ENCODE peak calls at places on chromosomes 13 and 19, in eight cellular contexts. K is neural crest cell, O is kidney epithelial cell, M is H9, E is cardiac muscle cell, P is omental fat pad, I is mammary epithelial cell, D is thoracic aorta. N is an unnamed sample.
A peak's percentile ranks its signal among the peaks of the same experiment; 100 is the strongest.

GRCh38 chr19:34432797-34433196 is 4.6 kb downstream of the UBA2 start:
- DNase-seq in K (no peak), O (no peak), M (no peak), E (peak; percentile 3), P (no peak), I (no peak), D (no peak), N (no peak)

GRCh38 chr19:23784274-23784673 is 25.6 kb upstream of the ZNF681 start:
- DNase-seq in K (no peak), O (no peak), M (no peak), E (no peak), P (no peak), I (no peak), D (no peak), N (no peak)

GRCh38 chr19:19110410-19111137 is 27.7 kb downstream of the TMEM161A start:
- DNase-seq in K (peak; percentile 52), O (no peak), M (peak; percentile 69), E (peak; percentile 30), P (no peak), I (no peak), D (no peak), N (no peak)

GRCh38 chr19:9936151-9937000 is at the start of gene OLFM2:
- DNase-seq in K (no peak), O (no peak), M (peak; percentile 89), E (no peak), P (no peak), I (no peak), D (no peak), N (no peak)

GRCh38 chr13:66365101-66365500 is 865.0 kb downstream of the PCDH9 start:
- DNase-seq in K (no peak), O (no peak), M (no peak), E (no peak), P (no peak), I (no peak), D (no peak), N (no peak)

GRCh38 chr13:89880201-89880600 is 1467.3 kb upstream of the MIR17HG start:
- DNase-seq in K (no peak), O (no peak), M (no peak), E (no peak), P (no peak), I (no peak), D (no peak), N (no peak)

GRCh38 chr13:73754727-73755292 is 379.4 kb downstream of the KLF12 start:
- DNase-seq in K (peak; percentile 50), O (no peak), M (no peak), E (peak; percentile 77), P (no peak), I (peak; percentile 50), D (no peak), N (no peak)

GRCh38 chr13:105773887-105774538 is 761.4 kb downstream of the EFNB2 start:
- DNase-seq in K (no peak), O (peak; percentile 89), M (no peak), E (peak; percentile 41), P (no peak), I (no peak), D (no peak), N (no peak)

GRCh38 chr13:99260216-99260615 is 2.0 kb upstream of the GPR18 start:
- DNase-seq in K (no peak), O (no peak), M (no peak), E (no peak), P (no peak), I (no peak), D (no peak), N (no peak)

GRCh38 chr19:56603829-56604228 is 8.7 kb downstream of the ZNF71 start:
- DNase-seq in K (no peak), O (no peak), M (no peak), E (no peak), P (no peak), I (peak; percentile 29), D (no peak), N (no peak)

GRCh38 chr19:21328402-21328801 is 808 bp downstream of the ZNF708 start:
- DNase-seq in K (no peak), O (no peak), M (no peak), E (peak; percentile 8), P (no peak), I (no peak), D (no peak), N (no peak)

GRCh38 chr19:18587962-18588610 is 512 bp upstream of the REX1BD start:
- DNase-seq in K (no peak), O (no peak), M (peak; percentile 42), E (no peak), P (no peak), I (no peak), D (no peak), N (no peak)

DNA sequence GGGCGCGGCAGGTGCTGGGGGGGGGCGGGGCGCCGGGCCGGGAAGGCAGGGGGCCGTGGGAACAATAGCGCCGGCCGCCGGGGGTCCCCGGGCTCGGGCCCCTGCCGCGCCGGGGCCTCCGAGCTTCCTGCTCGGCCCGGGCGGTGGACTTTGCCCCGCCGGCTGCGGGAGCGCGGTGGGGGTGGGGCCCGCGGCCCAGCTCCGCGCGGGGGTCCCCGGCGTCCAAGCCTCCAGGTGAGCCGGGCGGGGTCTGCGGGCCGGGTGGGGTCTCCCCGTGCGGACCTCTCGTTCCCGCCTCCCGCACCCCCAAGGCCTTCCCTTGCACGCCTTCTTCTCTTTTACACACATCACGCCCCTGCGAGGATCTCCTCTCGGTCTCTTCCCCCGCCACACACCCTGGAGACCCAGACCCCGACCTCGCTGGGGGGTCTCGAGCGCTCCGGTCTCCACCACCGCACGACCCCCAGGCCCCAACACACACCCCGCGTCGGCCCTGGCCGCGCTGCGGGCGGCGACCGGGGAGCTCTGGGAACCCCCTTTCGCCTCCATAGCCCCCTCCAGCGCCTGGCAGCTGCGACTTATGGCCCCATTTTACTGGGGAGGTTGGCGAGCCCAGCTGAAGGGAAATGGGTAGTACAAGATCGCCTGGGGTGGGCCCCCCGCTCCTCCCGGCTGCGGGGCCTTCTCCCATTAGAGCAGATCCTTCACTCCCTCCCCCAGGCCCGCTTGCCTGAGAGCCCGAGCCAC is 701 bp downstream of the CAMSAP3 start:
- DNase-seq in K (no peak), O (no peak), M (no peak), E (no peak), P (no peak), I (no peak), D (no peak), N (no peak)
- TF ChIP-seq CTCF in K (no peak), O (no peak), M (no peak), E (no peak), P (no peak), I (no peak), D (no peak), N (no peak)

DNA sequence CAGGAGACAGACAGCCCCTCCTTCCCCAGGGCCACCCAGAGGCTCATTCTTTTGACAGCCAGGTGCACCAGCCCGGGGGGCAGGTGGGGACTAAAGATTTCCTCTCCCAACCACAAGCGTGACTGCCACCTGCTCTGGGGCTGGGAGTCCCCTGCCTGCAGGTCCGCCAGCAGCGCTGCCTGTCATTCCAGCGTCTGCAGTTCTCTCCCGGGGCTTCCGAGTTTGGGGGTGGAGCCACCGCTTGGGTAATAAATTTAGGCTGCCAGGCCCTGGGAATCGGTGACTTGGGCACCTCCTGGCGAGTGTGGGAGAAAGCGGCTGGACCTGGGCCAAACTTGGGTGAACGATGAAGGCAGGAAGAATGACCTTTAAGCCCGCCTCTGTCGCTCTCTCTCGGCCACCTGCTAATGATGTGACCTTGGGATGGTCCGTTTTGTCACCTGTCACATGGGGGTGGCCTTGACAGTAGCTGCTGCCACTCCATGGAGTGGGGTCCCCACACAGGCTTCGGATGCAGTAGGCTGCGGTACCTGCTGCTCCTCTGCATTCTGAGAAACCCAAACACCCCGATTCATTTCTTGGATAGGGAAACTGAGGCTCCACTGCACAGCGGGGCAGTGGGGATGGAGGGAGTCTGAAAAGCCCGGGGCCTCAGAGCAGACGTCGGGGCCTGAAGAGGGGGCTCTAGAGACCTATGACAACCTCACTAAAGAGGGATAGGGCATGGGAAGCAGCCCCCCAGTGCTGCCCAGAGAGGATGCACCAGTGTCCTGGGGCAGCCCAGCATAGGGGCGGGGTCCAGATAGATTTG is 12.8 kb downstream of the FUT6 start:
- DNase-seq in K (peak; percentile 45), O (no peak), M (peak; percentile 84), E (peak; percentile 45), P (no peak), I (no peak), D (no peak), N (no peak)
- TF ChIP-seq CTCF in K (no peak), O (peak; percentile 27), M (peak; percentile 32), E (peak; percentile 25), P (no peak), I (no peak), D (no peak), N (no peak)

GRCh38 chr19:13238891-13239534 is 88.8 kb downstream of the IER2 start:
- DNase-seq in K (no peak), O (no peak), M (no peak), E (no peak), P (no peak), I (no peak), D (no peak), N (no peak)

GRCh38 chr19:13229246-13229645 is 79.0 kb downstream of the IER2 start:
- DNase-seq in K (no peak), O (no peak), M (no peak), E (no peak), P (no peak), I (no peak), D (no peak), N (no peak)

GRCh38 chr19:13231663-13232062 is 81.5 kb downstream of the IER2 start:
- DNase-seq in K (no peak), O (no peak), M (no peak), E (no peak), P (no peak), I (no peak), D (no peak), N (no peak)

GRCh38 chr19:13240312-13241022 is 90.3 kb downstream of the IER2 start:
- DNase-seq in K (no peak), O (no peak), M (no peak), E (no peak), P (no peak), I (no peak), D (no peak), N (no peak)

GRCh38 chr19:13234518-13234917 is 84.3 kb downstream of the IER2 start:
- DNase-seq in K (peak; percentile 58), O (no peak), M (peak; percentile 76), E (peak; percentile 41), P (no peak), I (no peak), D (no peak), N (peak; percentile 27)
- TF ChIP-seq CTCF in K (peak; percentile 66), O (peak; percentile 60), M (peak; percentile 94), E (peak; percentile 55), P (no peak), I (peak; percentile 73), D (peak; percentile 27), N (no peak)

GRCh38 chr13:36818483-36819063 is 449 bp upstream of the RFXAP start:
- DNase-seq in K (no peak), O (no peak), M (no peak), E (no peak), P (no peak), I (no peak), D (no peak), N (no peak)

GRCh38 chr13:36813226-36813625 is 5.8 kb upstream of the RFXAP start:
- DNase-seq in K (no peak), O (no peak), M (no peak), E (no peak), P (no peak), I (no peak), D (no peak), N (no peak)

GRCh38 chr13:36817996-36818395 is 1.0 kb upstream of the RFXAP start:
- DNase-seq in K (no peak), O (no peak), M (no peak), E (no peak), P (no peak), I (no peak), D (no peak), N (no peak)

GRCh38 chr13:36814465-36814864 is 4.6 kb upstream of the RFXAP start:
- DNase-seq in K (no peak), O (no peak), M (no peak), E (peak; percentile 57), P (no peak), I (no peak), D (no peak), N (no peak)

GRCh38 chr13:36815069-36815468 is 4.0 kb upstream of the RFXAP start:
- DNase-seq in K (no peak), O (no peak), M (no peak), E (no peak), P (no peak), I (no peak), D (no peak), N (no peak)
- TF ChIP-seq CTCF in K (peak; percentile 51), O (peak; percentile 23), M (peak; percentile 59), E (peak; percentile 30), P (no peak), I (peak; percentile 35), D (no peak), N (no peak)